ENCODE peak calls at places on chromosomes 12 and 14, in five cellular contexts. Y, T, D, U and O are unnamed samples.

GRCh38 chr12:54051081-54051912 is 2.3 kb upstream of the HOXC4 start:
- DNase-seq in U (no peak), D (no peak), T (no peak), Y (no peak), O (peak)

GRCh38 chr14:24895622-24896021 is 154.3 kb downstream of the STXBP6 start:
- DNase-seq in D (no peak), U (no peak), T (no peak), Y (no peak), O (no peak)

GRCh38 chr14:33938131-33938949 is 12.5 kb downstream of the EGLN3 start:
- DNase-seq in D (peak), U (peak), Y (peak), T (peak), O (peak)

GRCh38 chr12:753401-754237 is 1.2 kb downstream of the WNK1 start:
- DNase-seq in D (peak), U (peak), Y (peak), T (peak), O (peak)

GRCh38 chr14:22850944-22851790 is 14.8 kb downstream of the MMP14 start:
- DNase-seq in T (peak), Y (peak), U (peak), D (peak), O (peak)

GRCh38 chr12:78929075-78929418 is 64.5 kb downstream of the SYT1 start:
- DNase-seq in D (no peak), U (no peak), Y (no peak), T (no peak), O (no peak)

GRCh38 chr12:66663605-66664004 is 15.3 kb downstream of the GRIP1 start:
- DNase-seq in D (no peak), Y (no peak), T (no peak), U (no peak), O (no peak)

GRCh38 chr14:90111895-90112534 is 50.2 kb downstream of the KCNK13 start:
- DNase-seq in U (no peak), D (no peak), Y (no peak), T (no peak), O (no peak)

GRCh38 chr14:32693114-32693513 is 245.6 kb upstream of the NPAS3 start:
- DNase-seq in Y (no peak), U (no peak), D (no peak), T (no peak), O (no peak)

GRCh38 chr12:56670836-56671235 is 17.2 kb downstream of the PTGES3 start:
- DNase-seq in U (no peak), T (no peak), D (no peak), Y (no peak), O (no peak)

GRCh38 chr12:56671608-56672007 is 16.5 kb downstream of the PTGES3 start:
- DNase-seq in D (no peak), T (no peak), U (no peak), Y (no peak), O (no peak)

GRCh38 chr12:56668197-56668457 is 20.0 kb downstream of the PTGES3 start:
- DNase-seq in Y (no peak), T (no peak), D (no peak), U (no peak), O (no peak)
- H3K27ac ChIP-seq in Y (no peak), T (no peak), D (no peak), U (no peak), O (no peak)

GRCh38 chr12:46367351-46368029 is 5.1 kb downstream of the SLC38A2 start:
- DNase-seq in Y (no peak), U (no peak), D (no peak), T (no peak), O (no peak)
- TF ChIP-seq POLR2A in Y (no peak), U (no peak), D (no peak), T (no peak), O (no peak)

GRCh38 chr14:56122306-56122705 is 4.1 kb downstream of the PELI2 start:
- DNase-seq in D (no peak), T (no peak), Y (no peak), U (no peak), O (no peak)

GRCh38 chr14:56119221-56119967 is 1.2 kb downstream of the PELI2 start:
- DNase-seq in Y (peak), T (peak), U (peak), D (peak), O (peak)

GRCh38 chr14:56118611-56119181 is 485 bp downstream of the PELI2 start:
- DNase-seq in Y (peak), D (peak), T (peak), U (peak), O (peak)

GRCh38 chr14:56121786-56122185 is 3.6 kb downstream of the PELI2 start:
- DNase-seq in U (no peak), Y (no peak), D (no peak), T (no peak), O (no peak)

GRCh38 chr14:56120091-56120632 is 2.0 kb downstream of the PELI2 start:
- DNase-seq in D (no peak), T (no peak), U (peak), Y (no peak), O (no peak)
- H3K4me3 ChIP-seq in D (peak), T (peak), U (peak), Y (peak), O (peak)

GRCh38 chr12:75764091-75764490 is 252.7 kb upstream of the KRR1 start:
- DNase-seq in Y (no peak), D (no peak), U (no peak), T (no peak), O (no peak)
- H3K27ac ChIP-seq in Y (no peak), D (no peak), U (no peak), T (no peak), O (no peak)

GRCh38 chr14:102757646-102758045 is 19.6 kb upstream of the TRAF3 start:
- DNase-seq in Y (no peak), U (no peak), D (no peak), T (no peak), O (no peak)
- TF ChIP-seq POLR2A in Y (no peak), U (no peak), D (no peak), T (no peak), O (no peak)

DNA sequence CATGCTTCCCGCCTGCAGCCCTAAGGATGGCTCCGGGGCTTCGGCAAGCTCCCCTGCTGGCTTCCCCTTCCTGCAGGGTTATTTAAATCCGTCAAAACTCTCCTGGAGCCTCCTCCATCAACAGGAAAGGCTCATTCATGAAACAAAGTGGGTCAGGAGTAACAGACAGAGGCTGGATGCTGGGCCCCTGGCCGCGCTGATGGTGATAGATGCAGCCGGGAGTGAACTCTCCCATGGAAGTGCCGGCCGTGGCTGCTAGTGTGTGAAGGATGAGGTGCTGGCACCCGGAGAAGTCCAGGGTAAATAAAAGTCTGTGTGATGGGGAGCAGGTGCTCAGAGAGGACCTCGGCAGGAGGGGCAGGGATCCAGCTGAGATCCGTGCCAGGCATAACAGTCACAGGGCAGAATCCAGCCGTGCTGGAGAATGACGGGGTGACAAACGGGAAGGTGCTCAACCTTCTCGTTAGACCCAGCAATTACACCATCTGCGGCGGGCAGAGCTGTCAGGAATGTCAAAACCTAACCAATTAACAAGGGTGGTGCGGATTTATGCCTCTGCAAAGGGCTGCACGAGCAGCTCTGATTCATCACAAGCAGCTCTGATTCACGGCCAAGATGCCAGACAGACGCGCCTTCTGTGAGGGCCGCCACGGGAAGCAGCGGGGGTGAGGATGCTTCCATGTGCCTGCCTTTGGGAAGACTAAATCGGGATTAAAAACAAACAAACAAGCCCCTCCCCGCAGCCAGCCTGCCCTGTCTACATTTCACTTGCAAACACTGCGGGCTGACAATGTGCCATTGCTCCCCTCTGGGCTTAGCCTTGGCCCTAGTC is 55.6 kb downstream of the SYNE3 start:
- DNase-seq in T (no peak), D (peak), U (peak), Y (peak), O (no peak)
- H3K4me3 ChIP-seq in T (no peak), D (no peak), U (no peak), Y (no peak), O (no peak)

DNA sequence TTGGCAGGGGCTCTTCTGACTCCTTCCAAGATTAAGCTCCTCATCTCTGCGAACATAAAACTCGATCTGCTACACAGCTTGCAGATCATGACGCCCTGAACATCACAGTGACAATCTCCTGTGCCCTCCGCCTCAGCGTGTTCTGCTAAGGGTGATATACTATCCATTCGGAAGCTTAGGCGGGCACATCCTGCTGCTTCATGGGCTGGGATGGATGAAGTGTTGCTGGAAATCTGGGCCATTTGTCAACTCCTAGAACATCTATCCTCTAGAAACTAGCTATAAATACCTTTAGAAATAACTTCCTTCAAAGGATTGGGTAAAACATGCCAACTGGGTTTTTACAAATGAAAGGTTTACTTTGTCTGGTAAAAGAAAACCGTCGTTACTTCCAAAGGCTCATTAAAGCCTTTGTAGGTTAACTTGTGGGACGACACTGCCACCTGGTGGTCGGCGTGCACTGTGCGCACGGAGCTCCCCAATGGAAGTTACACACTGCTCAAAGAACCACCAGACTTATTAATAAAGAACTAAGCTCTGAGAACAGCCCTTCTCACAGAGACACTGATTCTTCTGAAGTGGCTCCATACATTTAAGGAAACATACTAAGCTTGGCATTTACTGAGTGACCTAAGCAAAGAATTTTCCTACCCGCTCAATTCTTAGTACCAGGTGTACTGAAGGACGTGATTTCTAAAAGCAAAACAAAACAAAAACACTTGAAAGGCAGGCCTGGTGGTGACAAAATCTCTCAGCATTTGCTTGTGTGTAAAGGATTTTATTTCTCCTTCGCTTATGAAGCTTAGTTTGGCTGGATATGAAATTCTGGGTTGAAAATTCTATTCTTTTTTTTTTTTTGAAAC is 21.5 kb upstream of the CACNA2D4 start:
- DNase-seq in D (peak), U (peak), Y (peak), T (peak), O (peak)
- H3K27ac ChIP-seq in D (no peak), U (peak), Y (peak), T (no peak), O (no peak)

GRCh38 chr12:131800594-131801135 is 27.5 kb upstream of the MMP17 start:
- DNase-seq in D (no peak), U (no peak), Y (no peak), T (no peak), O (no peak)
- TF ChIP-seq POLR2A in D (no peak), U (no peak), Y (no peak), T (no peak), O (no peak)